ENCODE peak calls at places on chromosomes 6 and 20, in six cellular contexts. G, V, Y, H, K and J are unnamed samples.
A peak's percentile ranks its signal among the peaks of the same experiment; 100 is the strongest.

GRCh38 chr6:160400426-160400825 is 52.2 kb downstream of the SLC22A3 start:
- DNase-seq in G (no peak), V (no peak), Y (peak; percentile 59), H (no peak), K (no peak), J (peak; percentile 44)

GRCh38 chr6:100455230-100456124 is 9.2 kb downstream of the SIM1 start:
- DNase-seq in G (no peak), V (no peak), Y (no peak), H (no peak), K (no peak), J (no peak)

GRCh38 chr6:160992323-160993314 is 1.1 kb downstream of the MAP3K4 start:
- DNase-seq in G (peak; percentile 24), V (no peak), Y (peak; percentile 82), H (peak; percentile 60), K (peak; percentile 33), J (peak; percentile 80)

GRCh38 chr6:10555625-10556309 is 34.6 kb downstream of the GCNT2 start:
- DNase-seq in G (no peak), V (peak; percentile 91), Y (peak; percentile 2), H (peak; percentile 2), K (peak; percentile 38), J (peak; percentile 32)

GRCh38 chr20:49594143-49594928 is 26.4 kb upstream of the PTGIS start:
- DNase-seq in G (peak; percentile 36), V (peak; percentile 92), Y (peak; percentile 93), H (peak; percentile 83), K (peak; percentile 89), J (peak; percentile 62)

GRCh38 chr6:13485303-13485702 is 2.1 kb downstream of the GFOD1 start:
- DNase-seq in G (no peak), V (no peak), Y (no peak), H (no peak), K (no peak), J (no peak)

GRCh38 chr6:166750125-166750793 is 123.2 kb upstream of the RPS6KA2 start:
- DNase-seq in G (no peak), V (no peak), Y (peak; percentile 5), H (no peak), K (no peak), J (no peak)

GRCh38 chr6:34243901-34244884 is 4.6 kb downstream of the SMIM29 start:
- DNase-seq in G (no peak), V (peak; percentile 95), Y (peak; percentile 97), H (peak; percentile 85), K (peak; percentile 83), J (peak; percentile 95)

GRCh38 chr6:10589429-10589727 is 68.2 kb downstream of the GCNT2 start:
- DNase-seq in G (no peak), V (no peak), Y (no peak), H (no peak), K (no peak), J (no peak)

GRCh38 chr6:162416845-162417537 is 310.6 kb downstream of the PRKN start:
- DNase-seq in G (no peak), V (no peak), Y (peak; percentile 5), H (no peak), K (no peak), J (no peak)

GRCh38 chr6:136007355-136007754 is 155.9 kb downstream of the PDE7B start:
- DNase-seq in G (no peak), V (no peak), Y (no peak), H (no peak), K (no peak), J (no peak)

GRCh38 chr6:70684794-70685493 is 17.3 kb downstream of the SMAP1 start:
- DNase-seq in G (no peak), V (no peak), Y (no peak), H (no peak), K (no peak), J (no peak)

GRCh38 chr20:19588731-19589130 is 169.3 kb upstream of the RIN2 start:
- DNase-seq in G (no peak), V (no peak), Y (no peak), H (no peak), K (no peak), J (no peak)

GRCh38 chr6:2578729-2579128 is 172.0 kb downstream of the MYLK4 start:
- DNase-seq in G (no peak), V (no peak), Y (peak; percentile 26), H (no peak), K (no peak), J (no peak)

GRCh38 chr20:40963505-40963845 is 65.1 kb upstream of the TOP1 start:
- DNase-seq in G (no peak), V (peak; percentile 34), Y (no peak), H (no peak), K (no peak), J (no peak)

GRCh38 chr6:148414836-148415235 is 72.2 kb downstream of the SASH1 start:
- DNase-seq in G (no peak), V (no peak), Y (peak; percentile 86), H (no peak), K (no peak), J (peak; percentile 74)

GRCh38 chr6:158954778-158955177 is 45.2 kb downstream of the RSPH3 start:
- DNase-seq in G (no peak), V (no peak), Y (no peak), H (no peak), K (no peak), J (no peak)

GRCh38 chr6:155024628-155025027 is 29.5 kb downstream of the TIAM2 start:
- DNase-seq in G (no peak), V (no peak), Y (no peak), H (no peak), K (no peak), J (no peak)

GRCh38 chr6:110400208-110400607 is 15.2 kb downstream of the DDO start:
- DNase-seq in G (no peak), V (no peak), Y (no peak), H (no peak), K (no peak), J (no peak)

GRCh38 chr6:75842191-75842590 is 93.2 kb downstream of the MYO6 start:
- DNase-seq in G (no peak), V (no peak), Y (no peak), H (no peak), K (no peak), J (peak; percentile 22)

GRCh38 chr6:5471044-5471443 is 209.7 kb downstream of the FARS2 start:
- DNase-seq in G (peak; percentile 63), V (no peak), Y (peak; percentile 64), H (peak; percentile 30), K (peak; percentile 36), J (peak; percentile 70)

GRCh38 chr6:5025911-5026819 is 22.3 kb upstream of the RPP40 start:
- DNase-seq in G (no peak), V (peak; percentile 91), Y (peak; percentile 33), H (no peak), K (peak; percentile 58), J (peak; percentile 37)

GRCh38 chr6:35024601-35025054 is 116.5 kb downstream of the TCP11 start:
- DNase-seq in G (no peak), V (no peak), Y (peak; percentile 40), H (no peak), K (no peak), J (peak; percentile 65)

GRCh38 chr6:56279346-56280080 is 32.1 kb upstream of the COL21A1 start:
- DNase-seq in G (no peak), V (no peak), Y (peak; percentile 23), H (no peak), K (no peak), J (peak; percentile 30)

GRCh38 chr20:58867211-58867610 is 14.7 kb downstream of the GNAS start:
- DNase-seq in G (no peak), V (peak; percentile 80), Y (peak; percentile 85), H (no peak), K (no peak), J (no peak)

GRCh38 chr20:58868795-58869194 is 16.3 kb downstream of the GNAS start:
- DNase-seq in G (no peak), V (peak; percentile 52), Y (no peak), H (no peak), K (no peak), J (no peak)

GRCh38 chr20:58869662-58870227 is 17.2 kb downstream of the GNAS start:
- DNase-seq in G (no peak), V (peak; percentile 65), Y (no peak), H (no peak), K (no peak), J (no peak)

GRCh38 chr20:58864346-58864745 is 11.8 kb downstream of the GNAS start:
- DNase-seq in G (no peak), V (no peak), Y (no peak), H (no peak), K (no peak), J (no peak)
- H3K4me3 ChIP-seq in G (no peak overlapping the region), V (no peak overlapping the region), Y (no peak overlapping the region), H (no peak overlapping the region), K (no peak overlapping the region), J (no peak overlapping the region)

DNA sequence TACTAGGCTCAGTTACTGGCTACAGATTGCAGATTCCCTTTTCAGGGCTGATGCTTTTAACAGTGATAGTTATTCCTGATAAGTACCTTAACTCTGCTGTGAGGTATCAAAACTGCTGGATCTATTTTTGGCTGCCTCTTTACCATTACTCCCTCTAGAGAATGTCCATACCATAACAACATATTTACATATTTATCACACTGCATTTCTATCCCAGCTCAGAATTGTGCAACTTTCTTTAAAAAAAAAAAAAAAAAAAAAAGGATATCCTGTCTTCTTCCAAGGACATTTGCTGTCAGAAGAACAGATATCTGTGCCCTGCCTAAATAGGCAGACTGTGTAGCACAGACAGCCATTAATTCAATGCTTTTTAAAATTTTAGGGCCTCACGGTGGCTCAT is 94.4 kb downstream of the SSR1 start:
- DNase-seq in G (no peak), V (no peak), Y (peak; percentile 14), H (no peak), K (no peak), J (no peak)
- TF ChIP-seq CTCF in G (no peak), V (no peak), Y (peak; percentile 2), H (no peak), K (no peak), J (no peak)

GRCh38 chr20:5146302-5146653 is 19.5 kb downstream of the CDS2 start:
- DNase-seq in G (no peak), V (peak; percentile 23), Y (no peak), H (no peak), K (no peak), J (no peak)
- H3K4me3 ChIP-seq in G (no peak overlapping the region), V (no peak overlapping the region), Y (no peak overlapping the region), H (no peak overlapping the region), K (no peak overlapping the region), J (no peak overlapping the region)

GRCh38 chr20:37278966-37279590 is 10.4 kb upstream of the MANBAL start:
- DNase-seq in G (no peak), V (no peak), Y (peak; percentile 18), H (no peak), K (no peak), J (no peak)

GRCh38 chr20:37277253-37277593 is 12.2 kb upstream of the MANBAL start:
- DNase-seq in G (no peak), V (no peak), Y (no peak), H (no peak), K (no peak), J (no peak)

GRCh38 chr20:37282558-37282957 is 6.9 kb upstream of the MANBAL start:
- DNase-seq in G (no peak), V (no peak), Y (peak; percentile 84), H (no peak), K (no peak), J (peak; percentile 66)

GRCh38 chr20:37276494-37277252 is 12.8 kb upstream of the MANBAL start:
- DNase-seq in G (no peak), V (peak; percentile 88), Y (peak; percentile 89), H (peak; percentile 85), K (peak; percentile 33), J (peak; percentile 87)

DNA sequence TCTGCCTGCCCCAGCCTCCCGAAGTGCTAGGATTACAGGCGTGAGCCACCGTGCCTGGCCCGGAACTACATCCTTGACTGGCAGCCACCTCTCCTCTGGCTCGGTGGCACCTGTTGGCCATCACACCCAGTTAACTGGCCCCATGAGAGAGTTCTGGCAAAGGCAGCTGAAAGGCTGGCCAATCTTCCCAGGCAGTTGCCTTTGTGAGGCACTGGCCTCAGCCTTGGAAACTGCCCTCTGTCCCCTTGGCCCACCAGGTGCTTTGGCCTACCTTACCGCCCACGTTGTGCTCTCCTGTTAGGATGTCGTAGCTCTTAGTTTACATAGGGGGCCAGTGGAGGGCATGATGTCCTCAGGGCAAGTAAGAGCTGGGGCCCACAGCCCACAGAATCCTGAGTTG is 9.6 kb upstream of the MANBAL start:
- DNase-seq in G (no peak), V (no peak), Y (no peak), H (no peak), K (no peak), J (no peak)
- TF ChIP-seq CTCF in G (no peak), V (no peak), Y (no peak), H (no peak), K (no peak), J (no peak)